ENCODE peak calls at places on chromosomes 4 and X, in ten cellular contexts. One of them, this sample, is unnamed.

GRCh38 chr4:67152976-67153375 is 392.3 kb downstream of the CENPC start:
- DNase-seq in memory B cell: no peak
- DNase-seq in midbrain: no peak
- DNase-seq in stimulated activated CD4-positive, alpha-beta T cell treated with anti-CD3 and anti-CD28 coated beads, Interleukin-12 subunit alpha, Interleukin-12 subunit beta, amount 100 ng/mL, for 24 hours: no peak
- DNase-seq in breast epithelium: no peak
- DNase-seq in endothelial cell: no peak
- DNase-seq in epithelial cell of prostate: no peak
- DNase-seq in left cardiac atrium: no peak
- DNase-seq in astrocyte: no peak
- DNase-seq in AG04450: no peak
- DNase-seq in this sample: no peak

GRCh38 chr4:132818091-132818490 is 331.0 kb upstream of the PCDH10 start:
- DNase-seq in breast epithelium: no peak
- DNase-seq in endothelial cell: peak; percentile 16
- DNase-seq in epithelial cell of prostate: no peak
- DNase-seq in midbrain: no peak
- DNase-seq in AG04450: no peak
- DNase-seq in left cardiac atrium: no peak
- DNase-seq in memory B cell: no peak
- DNase-seq in astrocyte: no peak
- DNase-seq in stimulated activated CD4-positive, alpha-beta T cell treated with anti-CD3 and anti-CD28 coated beads, Interleukin-12 subunit alpha, Interleukin-12 subunit beta, amount 100 ng/mL, for 24 hours: no peak
- DNase-seq in this sample: no peak

GRCh38 chrX:38558681-38559080 is 2.7 kb upstream of the TSPAN7 start:
- DNase-seq in endothelial cell: no peak
- DNase-seq in stimulated activated CD4-positive, alpha-beta T cell treated with anti-CD3 and anti-CD28 coated beads, Interleukin-12 subunit alpha, Interleukin-12 subunit beta, amount 100 ng/mL, for 24 hours: no peak
- DNase-seq in breast epithelium: no peak
- DNase-seq in left cardiac atrium: no peak
- DNase-seq in midbrain: no peak
- DNase-seq in memory B cell: no peak
- DNase-seq in astrocyte: no peak
- DNase-seq in epithelial cell of prostate: peak; percentile 51
- DNase-seq in AG04450: no peak
- DNase-seq in this sample: no peak

GRCh38 chr4:153934689-153935017 is 145.8 kb upstream of the SFRP2 start:
- DNase-seq in left cardiac atrium: no peak
- DNase-seq in AG04450: no peak
- DNase-seq in astrocyte: no peak
- DNase-seq in stimulated activated CD4-positive, alpha-beta T cell treated with anti-CD3 and anti-CD28 coated beads, Interleukin-12 subunit alpha, Interleukin-12 subunit beta, amount 100 ng/mL, for 24 hours: no peak
- DNase-seq in epithelial cell of prostate: no peak
- DNase-seq in memory B cell: no peak
- DNase-seq in breast epithelium: no peak
- DNase-seq in endothelial cell: no peak
- DNase-seq in midbrain: no peak
- DNase-seq in this sample: no peak

GRCh38 chr4:171142045-171142444 is 671.2 kb upstream of the GALNTL6 start:
- DNase-seq in breast epithelium: no peak
- DNase-seq in left cardiac atrium: no peak
- DNase-seq in memory B cell: no peak
- DNase-seq in epithelial cell of prostate: no peak
- DNase-seq in endothelial cell: no peak
- DNase-seq in astrocyte: no peak
- DNase-seq in midbrain: no peak
- DNase-seq in AG04450: no peak
- DNase-seq in stimulated activated CD4-positive, alpha-beta T cell treated with anti-CD3 and anti-CD28 coated beads, Interleukin-12 subunit alpha, Interleukin-12 subunit beta, amount 100 ng/mL, for 24 hours: no peak
- DNase-seq in this sample: no peak

GRCh38 chrX:67780694-67781109 is 236.9 kb downstream of the AR start:
- DNase-seq in breast epithelium: no peak
- DNase-seq in endothelial cell: no peak
- DNase-seq in epithelial cell of prostate: peak; percentile 44
- DNase-seq in memory B cell: no peak
- DNase-seq in stimulated activated CD4-positive, alpha-beta T cell treated with anti-CD3 and anti-CD28 coated beads, Interleukin-12 subunit alpha, Interleukin-12 subunit beta, amount 100 ng/mL, for 24 hours: no peak
- DNase-seq in left cardiac atrium: peak; percentile 87
- DNase-seq in midbrain: peak; percentile 16
- DNase-seq in astrocyte: peak; percentile 96
- DNase-seq in AG04450: peak; percentile 88
- DNase-seq in this sample: peak; percentile 18

GRCh38 chr4:48093949-48094550 is 40.0 kb downstream of the TXK start:
- DNase-seq in left cardiac atrium: no peak
- DNase-seq in endothelial cell: no peak
- DNase-seq in epithelial cell of prostate: peak; percentile 73
- DNase-seq in stimulated activated CD4-positive, alpha-beta T cell treated with anti-CD3 and anti-CD28 coated beads, Interleukin-12 subunit alpha, Interleukin-12 subunit beta, amount 100 ng/mL, for 24 hours: peak; percentile 10
- DNase-seq in breast epithelium: no peak
- DNase-seq in AG04450: no peak
- DNase-seq in midbrain: no peak
- DNase-seq in astrocyte: peak; percentile 60
- DNase-seq in memory B cell: no peak
- DNase-seq in this sample: peak; percentile 49

GRCh38 chrX:15204130-15204751 is 65.6 kb downstream of the ASB9 start:
- DNase-seq in left cardiac atrium: no peak
- DNase-seq in AG04450: no peak
- DNase-seq in epithelial cell of prostate: no peak
- DNase-seq in breast epithelium: no peak
- DNase-seq in memory B cell: no peak
- DNase-seq in stimulated activated CD4-positive, alpha-beta T cell treated with anti-CD3 and anti-CD28 coated beads, Interleukin-12 subunit alpha, Interleukin-12 subunit beta, amount 100 ng/mL, for 24 hours: no peak
- DNase-seq in astrocyte: no peak
- DNase-seq in midbrain: no peak
- DNase-seq in endothelial cell: no peak
- DNase-seq in this sample: no peak

GRCh38 chr4:55074386-55074785 is 51.0 kb downstream of the KDR start:
- DNase-seq in epithelial cell of prostate: no peak
- DNase-seq in left cardiac atrium: no peak
- DNase-seq in breast epithelium: no peak
- DNase-seq in astrocyte: peak; percentile 79
- DNase-seq in AG04450: no peak
- DNase-seq in endothelial cell: no peak
- DNase-seq in midbrain: no peak
- DNase-seq in memory B cell: no peak
- DNase-seq in stimulated activated CD4-positive, alpha-beta T cell treated with anti-CD3 and anti-CD28 coated beads, Interleukin-12 subunit alpha, Interleukin-12 subunit beta, amount 100 ng/mL, for 24 hours: no peak
- DNase-seq in this sample: no peak